ENCODE peak calls at places on chromosomes 11 and 22, in nine cellular contexts. V is esophagus squamous epithelium, J is spleen, C is adrenal gland, Y is IMR-90, Q is HepG2, E is tibial nerve, B is HCT116, P is Peyer's patch. H is an unnamed sample. For H3K4me1, the result is how much of the 10 kb centered on the place peaks cover.

GRCh38 chr11:111977141-111978027 is 40.2 kb downstream of the DIXDC1 start:
- DNase-seq in B (no peak), J (peak), Q (no peak), V (no peak), Y (no peak), P (peak), E (peak), C (peak), H (peak)

GRCh38 chr11:27124514-27125264 is 84.1 kb downstream of the BBOX1 start:
- DNase-seq in C (no peak), Y (peak), Q (peak), V (no peak), P (no peak), E (no peak), B (no peak), J (no peak), H (no peak)

GRCh38 chr11:74842967-74843366 is 94.3 kb downstream of the RNF169 start:
- DNase-seq in Q (no peak), Y (no peak), J (no peak), P (no peak), C (no peak), E (no peak), B (no peak), V (no peak), H (no peak)

GRCh38 chr22:17931400-17931825 is 92.9 kb downstream of the MICAL3 start:
- DNase-seq in P (peak), V (no peak), Y (no peak), E (no peak), J (no peak), C (peak), Q (no peak), B (no peak), H (no peak)

GRCh38 chr11:312092-312816 is 1.6 kb upstream of the IFITM1 start:
- DNase-seq in P (peak), B (no peak), C (no peak), V (no peak), Q (no peak), Y (no peak), J (peak), E (no peak), H (no peak)

GRCh38 chr11:704799-705645 is 1.0 kb upstream of the EPS8L2 start:
- DNase-seq in J (peak), V (no peak), B (no peak), Y (no peak), C (no peak), Q (peak), P (peak), E (no peak), H (no peak)

GRCh38 chr11:19953909-19954308 is 206.4 kb downstream of the DBX1 start:
- DNase-seq in V (no peak), J (no peak), E (no peak), B (peak), C (no peak), Y (peak), Q (peak), P (no peak), H (no peak)

GRCh38 chr22:48692734-48693376 is 1134.8 kb downstream of the BRD1 start:
- DNase-seq in C (peak), E (peak), B (no peak), V (no peak), Y (no peak), P (no peak), J (no peak), Q (peak), H (peak)

GRCh38 chr11:48075637-48076036 is 95.3 kb downstream of the PTPRJ start:
- DNase-seq in E (no peak), C (no peak), P (no peak), V (no peak), J (no peak), Q (no peak), B (no peak), Y (no peak), H (no peak)

GRCh38 chr11:70755410-70756158 is 357.3 kb downstream of the CTTN start:
- DNase-seq in J (peak), Y (peak), Q (peak), V (no peak), P (peak), E (peak), B (peak), C (peak), H (peak)

GRCh38 chr22:42648368-42649260 is 578 bp downstream of the CYB5R3 start:
- DNase-seq in E (no peak), B (no peak), Y (no peak), J (peak), C (peak), V (no peak), Q (peak), P (peak), H (peak)

GRCh38 chr11:2799881-2800654 is 85.5 kb downstream of the CDKN1C start:
- DNase-seq in E (peak), B (no peak), Q (no peak), J (peak), P (peak), Y (no peak), C (peak), V (no peak), H (peak)

GRCh38 chr11:73233704-73234402 is 15.8 kb downstream of the P2RY2 start:
- DNase-seq in Y (no peak), V (no peak), E (no peak), P (peak), B (no peak), Q (no peak), C (no peak), J (no peak), H (no peak)

GRCh38 chr11:132101861-132102260 is 731.4 kb downstream of the NTM start:
- DNase-seq in E (no peak), J (no peak), V (no peak), C (no peak), Y (peak), P (no peak), Q (no peak), B (no peak), H (no peak)

GRCh38 chr11:48096588-48097525 is 116.5 kb downstream of the PTPRJ start:
- DNase-seq in J (no peak), Y (peak), B (peak), E (no peak), P (no peak), C (no peak), Q (peak), V (no peak), H (no peak)

GRCh38 chr11:45949992-45950407 is 27.5 kb downstream of the LARGE2 start:
- DNase-seq in C (no peak), B (no peak), E (no peak), P (no peak), J (no peak), Q (no peak), Y (no peak), V (no peak), H (no peak)

GRCh38 chr22:27624042-27624441 is 177.5 kb downstream of the MN1 start:
- DNase-seq in V (no peak), C (no peak), P (peak), Q (no peak), J (no peak), Y (no peak), E (no peak), B (no peak), H (no peak)

GRCh38 chr11:6531267-6531752 is 34.2 kb downstream of the DNHD1 start:
- DNase-seq in Y (peak), C (peak), E (no peak), P (no peak), B (peak), V (no peak), J (no peak), Q (peak), H (no peak)

GRCh38 chr11:112859787-112860186 is 101.4 kb upstream of the NCAM1 start:
- DNase-seq in V (no peak), Y (no peak), E (no peak), C (no peak), P (no peak), B (no peak), Q (no peak), J (no peak), H (no peak)

GRCh38 chr11:75894036-75894585 is 79.1 kb downstream of the UVRAG start:
- DNase-seq in V (no peak), Q (no peak), P (no peak), J (no peak), C (no peak), E (no peak), Y (no peak), B (no peak), H (no peak)

GRCh38 chr11:2213384-2213842 is 41.8 kb upstream of the TH start:
- DNase-seq in P (peak), Q (peak), J (peak), E (no peak), B (no peak), V (no peak), C (no peak), Y (no peak), H (peak)

GRCh38 chr11:31798057-31799035 is 12.8 kb downstream of the PAX6 start:
- DNase-seq in Y (no peak), C (no peak), B (no peak), E (no peak), Q (no peak), J (peak), P (no peak), V (no peak), H (no peak)

GRCh38 chr11:133507185-133507584 is 25.1 kb downstream of the OPCML start:
- DNase-seq in V (no peak), Q (no peak), E (no peak), B (no peak), P (no peak), J (no peak), C (no peak), Y (no peak), H (no peak)

GRCh38 chr22:31491218-31491962 is 1.7 kb upstream of the EIF4ENIF1 start:
- DNase-seq in V (no peak), Q (no peak), B (no peak), P (no peak), Y (no peak), C (no peak), E (no peak), J (no peak), H (no peak)

GRCh38 chr22:20615021-20615420 is 107.6 kb downstream of the MED15 start:
- DNase-seq in J (no peak), Q (no peak), Y (no peak), C (no peak), E (no peak), B (no peak), P (no peak), V (no peak), H (no peak)

GRCh38 chr11:120385690-120386089 is 49.5 kb downstream of the ARHGEF12 start:
- DNase-seq in J (no peak), Y (no peak), E (no peak), C (no peak), Q (no peak), P (no peak), V (no peak), B (no peak), H (no peak)

GRCh38 chr11:2276280-2276998 is 6.1 kb upstream of the ASCL2 start:
- DNase-seq in P (no peak), V (no peak), E (no peak), B (no peak), J (no peak), Q (no peak), C (no peak), Y (no peak), H (peak)

GRCh38 chr22:23969071-23969470 is 2.4 kb downstream of the DDTL start:
- DNase-seq in P (no peak), E (no peak), Y (no peak), B (no peak), C (no peak), J (no peak), V (no peak), Q (no peak), H (no peak)

GRCh38 chr11:6926208-6927029 is at the start of gene ZNF215:
- DNase-seq in Q (no peak), E (peak), Y (peak), B (peak), C (peak), V (peak), J (peak), P (peak), H (peak)

GRCh38 chr22:38257650-38258246 is 15.1 kb downstream of the TMEM184B start:
- DNase-seq in B (no peak), Y (no peak), V (no peak), C (no peak), J (no peak), E (no peak), P (peak), Q (no peak), H (no peak)

GRCh38 chr11:72239849-72240460 is 4.0 kb downstream of the PHOX2A start:
- DNase-seq in B (no peak), J (peak), E (no peak), P (peak), Q (no peak), C (peak), V (no peak), Y (no peak), H (no peak)

GRCh38 chr11:125593113-125593761 is 585 bp downstream of the STT3A start:
- DNase-seq in B (peak), E (no peak), Q (peak), P (no peak), V (no peak), C (peak), Y (peak), J (no peak), H (no peak)

GRCh38 chr11:70531281-70532065 is 133.1 kb downstream of the CTTN start:
- DNase-seq in B (no peak), V (no peak), C (no peak), Y (no peak), E (no peak), Q (no peak), P (peak), J (peak), H (no peak)

GRCh38 chr22:49866646-49867045 is 13.0 kb downstream of the ZBED4 start:
- DNase-seq in Y (no peak), C (no peak), V (no peak), J (no peak), Q (no peak), B (no peak), E (no peak), P (no peak), H (no peak)

GRCh38 chr11:120121914-120122473 is 15.9 kb downstream of the TRIM29 start:
- DNase-seq in C (peak), Q (peak), E (no peak), Y (no peak), V (no peak), P (no peak), J (no peak), B (no peak), H (no peak)

GRCh38 chr22:20000246-20001081 is 16.2 kb downstream of the ARVCF start:
- DNase-seq in P (no peak), C (no peak), E (no peak), V (no peak), Q (peak), Y (no peak), B (no peak), J (peak), H (no peak)

DNA sequence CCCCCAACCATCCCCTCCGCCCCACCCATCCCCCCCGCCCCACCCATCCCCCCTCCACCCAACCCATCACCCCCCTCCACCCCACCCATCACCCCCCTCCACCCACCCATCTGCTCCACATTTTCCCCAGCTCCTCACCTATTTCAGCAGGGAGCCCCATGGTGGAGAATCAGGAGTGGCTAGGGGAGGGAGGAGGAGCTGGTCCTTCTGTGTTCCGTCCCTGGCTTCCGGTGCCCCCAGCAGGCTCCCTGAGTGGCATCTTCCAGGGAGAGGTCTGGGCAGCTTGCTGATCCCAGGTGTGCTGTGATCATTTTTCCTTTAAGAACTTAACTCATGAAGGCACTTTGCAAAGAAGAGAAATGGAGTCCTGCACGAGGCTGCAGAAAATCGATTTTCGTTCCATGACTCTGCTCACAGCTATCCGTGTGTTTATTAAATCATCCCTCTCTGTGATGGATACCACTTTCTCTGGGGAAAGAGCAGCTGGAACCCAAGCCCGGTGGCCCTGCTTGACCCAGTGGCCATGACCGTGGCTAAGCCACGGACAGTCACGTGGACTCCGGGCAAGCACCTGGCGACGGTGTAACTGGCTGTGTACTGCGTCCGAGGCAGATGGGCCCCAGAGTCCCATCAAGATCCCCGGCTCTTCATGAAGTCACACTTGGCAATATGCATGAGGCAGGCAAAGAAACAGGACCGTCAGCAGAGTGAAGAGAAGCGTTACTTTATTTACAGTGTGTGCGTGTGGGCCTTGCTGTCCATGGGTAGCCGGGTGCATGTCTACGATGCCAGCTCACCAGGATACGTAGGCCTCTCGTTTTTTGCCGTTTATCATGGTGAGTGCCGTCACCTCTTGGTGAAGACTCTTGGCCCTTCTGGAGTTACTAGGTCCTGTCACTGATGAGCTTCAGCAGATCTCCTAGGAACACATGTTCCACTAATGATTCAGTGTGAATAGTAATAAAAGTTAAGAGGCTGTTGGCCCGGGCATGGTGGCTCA is 366.1 kb downstream of the TBC1D22A start:
- DNase-seq in Y (no peak), Q (no peak), J (peak), C (no peak), E (no peak), B (no peak), P (peak), V (no peak), H (no peak)
- TF ChIP-seq POLR2A in Y (no peak), Q (no peak), J (no peak), C (no peak), E (no peak), B (no peak), P (no peak), V (no peak), H (no peak)

DNA sequence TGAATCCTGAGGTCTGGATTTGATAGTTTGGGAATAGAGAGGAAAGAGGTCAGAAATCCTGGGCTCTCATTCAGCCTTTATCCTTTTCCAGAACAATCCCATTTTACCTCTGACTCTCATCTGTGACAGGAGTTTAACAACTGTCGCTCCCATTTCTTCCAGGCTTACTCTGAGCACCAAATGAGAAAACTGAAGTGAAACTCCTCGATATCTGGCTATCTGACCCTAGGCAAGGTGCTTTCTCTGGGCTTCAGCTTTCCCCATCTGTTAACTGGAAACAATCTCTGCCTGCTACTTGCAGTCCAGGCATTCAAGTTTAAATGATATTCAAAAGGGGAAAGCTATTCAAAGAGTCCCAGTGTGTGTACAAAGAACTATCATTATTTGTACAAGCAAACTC is 50.1 kb downstream of the NRXN2 start:
- DNase-seq in E (no peak), B (no peak), Y (no peak), P (no peak), V (no peak), C (no peak), Q (no peak), J (no peak), H (no peak)
- H3K4me1 ChIP-seq in E (under half), B (under half), Y (under half), P (under half), V (under half), C (under half), Q (under half), J (under half), H (under half)

GRCh38 chr11:68215087-68215445 is 2.0 kb upstream of the KMT5B start:
- DNase-seq in E (no peak), V (no peak), B (no peak), J (no peak), C (no peak), Y (no peak), P (no peak), Q (no peak), H (no peak)

GRCh38 chr11:68212421-68213134 is 518 bp downstream of the KMT5B start:
- DNase-seq in C (peak), J (peak), B (peak), Q (peak), V (no peak), Y (peak), P (peak), E (peak), H (peak)

GRCh38 chr11:68214173-68215086 is 1.3 kb upstream of the KMT5B start:
- DNase-seq in B (no peak), C (peak), Q (no peak), V (no peak), Y (no peak), E (no peak), P (peak), J (peak), H (peak)

GRCh38 chr11:68213135-68213515 is at the start of gene KMT5B:
- DNase-seq in V (no peak), J (no peak), B (peak), C (peak), P (peak), E (no peak), Q (no peak), Y (peak), H (peak)

DNA sequence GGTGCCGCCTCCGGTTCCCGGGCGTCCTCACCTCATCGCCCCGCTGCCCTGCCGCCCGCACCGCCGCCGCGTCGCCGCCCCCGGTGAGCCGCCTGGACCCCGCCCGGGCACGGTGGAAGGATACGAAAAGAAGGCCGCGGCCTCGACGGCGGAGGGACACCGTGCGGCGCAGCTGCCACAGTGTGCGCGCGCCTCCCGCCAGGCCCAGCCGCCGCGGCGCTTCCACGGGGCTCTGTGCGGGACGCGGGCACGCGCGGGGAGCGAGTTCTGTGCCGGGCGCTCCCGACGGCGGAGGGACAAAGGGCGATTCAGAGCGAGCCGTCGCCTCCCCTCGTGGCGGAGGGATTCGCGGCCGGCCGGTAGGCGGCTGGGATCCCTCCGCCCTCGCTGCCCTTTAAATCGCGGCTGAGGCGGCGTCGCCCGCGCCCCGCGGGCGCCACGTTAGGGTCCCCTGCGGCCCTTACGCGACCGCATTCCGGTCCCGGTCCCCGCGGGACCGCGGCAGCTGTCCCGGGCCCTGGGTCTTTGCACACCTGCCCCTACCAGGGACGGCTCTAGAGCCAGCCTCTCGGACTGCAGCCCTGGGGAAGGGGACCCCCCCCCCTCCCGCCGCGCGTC is 568 bp upstream of the KMT5B start:
- DNase-seq in J (peak), Q (peak), V (peak), E (peak), B (peak), Y (peak), C (peak), P (peak), H (peak)
- TF ChIP-seq POLR2A in J (peak), Q (peak), V (no peak), E (peak), B (peak), Y (peak), C (peak), P (peak), H (peak)

DNA sequence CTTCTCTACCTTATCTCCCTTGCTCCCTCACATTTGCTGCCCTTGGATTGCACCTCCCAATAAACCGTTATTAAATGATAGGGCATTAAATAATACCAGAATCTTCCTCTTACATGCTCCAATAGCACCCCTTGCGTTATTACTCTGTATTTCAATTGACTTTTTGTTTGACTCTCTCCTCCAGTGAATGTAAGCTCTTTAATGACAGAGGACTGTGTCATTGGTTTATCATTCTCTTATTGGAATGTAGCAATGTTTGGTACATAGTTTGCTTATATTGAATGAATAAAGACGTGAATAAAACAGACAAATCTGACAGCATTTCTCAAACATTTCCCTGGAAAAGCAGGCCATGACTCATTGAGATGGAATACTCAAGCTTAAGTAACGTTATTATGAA is 8.7 kb upstream of the MPEG1 start:
- DNase-seq in J (no peak), Q (no peak), Y (peak), V (no peak), E (no peak), P (no peak), B (no peak), C (no peak), H (no peak)
- H3K4me1 ChIP-seq in J (half or more), Q (under half), Y (under half), V (under half), E (half or more), P (under half), B (under half), C (under half), H (under half)

H was measured in testis.